ENCODE peak calls at places on chromosomes 7 and 10, in five cellular contexts. B is ovary; I is stimulated activated CD8-positive, alpha-beta memory T cell treated with anti-CD3 and anti-CD28 coated beads, Interleukin-15, amount 100 ng/mL, for 4 hours; M is mucosa of gallbladder; Q is right cardiac atrium. N is an unnamed sample.

GRCh38 chr10:84375011-84375410 is 46.6 kb downstream of the CCSER2 start:
- DNase-seq in I (no peak), Q (no peak), M (peak), B (no peak), N (peak)

GRCh38 chr7:92963599-92963998 is 127.2 kb upstream of the CDK6 start:
- DNase-seq in I (no peak), Q (no peak), M (no peak), B (no peak), N (no peak)

GRCh38 chr7:142873281-142873784 is 12.2 kb downstream of the TRPV6 start:
- DNase-seq in Q (no peak), I (no peak), M (no peak), B (no peak), N (no peak)

GRCh38 chr7:123633553-123633952 is 22.1 kb upstream of the LMOD2 start:
- DNase-seq in I (no peak), Q (no peak), B (no peak), M (no peak), N (no peak)

GRCh38 chr10:28300027-28300426 is 2.8 kb downstream of the MPP7 start:
- DNase-seq in B (no peak), I (no peak), M (no peak), Q (no peak), N (no peak)

GRCh38 chr7:69599211-69599878 is 1.1 kb downstream of the AUTS2 start:
- DNase-seq in Q (peak), M (no peak), B (peak), I (no peak), N (no peak)

GRCh38 chr7:101861223-101861775 is 43.9 kb downstream of the CUX1 start:
- DNase-seq in M (no peak), B (no peak), I (no peak), Q (no peak), N (no peak)

GRCh38 chr10:119541459-119542356 is 811 bp downstream of the RGS10 start:
- DNase-seq in I (peak), Q (peak), B (peak), M (no peak), N (peak)

GRCh38 chr7:128878226-128879105 is 15.8 kb downstream of the ATP6V1F start:
- DNase-seq in M (no peak), B (peak), I (no peak), Q (no peak), N (no peak)

GRCh38 chr7:81285142-81285871 is 366.5 kb upstream of the SEMA3C start:
- DNase-seq in Q (no peak), B (no peak), I (no peak), M (no peak), N (no peak)

GRCh38 chr10:126137557-126138221 is 241.3 kb downstream of the FANK1 start:
- DNase-seq in M (no peak), Q (no peak), B (no peak), I (no peak), N (no peak)

GRCh38 chr7:141999219-141999618 is 3.5 kb downstream of the MGAM start:
- DNase-seq in I (no peak), Q (no peak), M (no peak), B (no peak), N (no peak)

GRCh38 chr10:61554925-61555324 is 101.7 kb upstream of the TMEM26 start:
- DNase-seq in I (no peak), Q (no peak), M (no peak), B (no peak), N (no peak)

GRCh38 chr10:117647306-117647705 is 104.8 kb downstream of the EMX2 start:
- DNase-seq in Q (no peak), M (no peak), I (no peak), B (no peak), N (no peak)

GRCh38 chr7:129845972-129846327 is 106.8 kb downstream of the UBE2H start:
- DNase-seq in Q (no peak), M (no peak), I (no peak), B (no peak), N (no peak)

GRCh38 chr10:110530131-110530831 is 32.6 kb downstream of the DUSP5 start:
- DNase-seq in B (no peak), I (no peak), Q (peak), M (no peak), N (no peak)

GRCh38 chr10:116866987-116867595 is 17.8 kb downstream of the ENO4 start:
- DNase-seq in B (no peak), Q (no peak), I (no peak), M (no peak), N (no peak)

GRCh38 chr10:5076615-5077014 is 17.6 kb upstream of the AKR1C3 start:
- DNase-seq in Q (no peak), M (no peak), I (no peak), B (no peak), N (no peak)